ENCODE peak calls at places on chromosomes 4 and X, in five cellular contexts. One of them, this sample, is unnamed.

GRCh38 chr4:53194727-53195126 is 171.1 kb downstream of the SCFD2 start:
- ATAC-seq in esophagus mucosa: no peak
- ATAC-seq in omental fat pad: no peak
- ATAC-seq in heart right ventricle: no peak
- ATAC-seq in HCT116: no peak
- ATAC-seq in this sample: no peak

GRCh38 chr4:64399313-64400109 is 9.7 kb downstream of the TECRL start:
- ATAC-seq in HCT116: no peak
- ATAC-seq in heart right ventricle: peak; percentile 51
- ATAC-seq in omental fat pad: no peak
- ATAC-seq in esophagus mucosa: no peak
- ATAC-seq in this sample: no peak

GRCh38 chr4:114056599-114056998 is 77.2 kb upstream of the ARSJ start:
- ATAC-seq in HCT116: no peak
- ATAC-seq in esophagus mucosa: no peak
- ATAC-seq in omental fat pad: no peak
- ATAC-seq in heart right ventricle: no peak
- ATAC-seq in this sample: no peak

GRCh38 chrX:37959212-37960021 is 46.9 kb upstream of the SYTL5 start:
- ATAC-seq in heart right ventricle: no peak
- ATAC-seq in esophagus mucosa: no peak
- ATAC-seq in HCT116: no peak
- ATAC-seq in omental fat pad: no peak
- ATAC-seq in this sample: no peak

GRCh38 chr4:76582074-76582816 is 147.2 kb downstream of the SHROOM3 start:
- ATAC-seq in omental fat pad: no peak
- ATAC-seq in HCT116: no peak
- ATAC-seq in heart right ventricle: no peak
- ATAC-seq in esophagus mucosa: no peak
- ATAC-seq in this sample: no peak

GRCh38 chrX:117957128-117957527 is 159.5 kb downstream of the KLHL13 start:
- ATAC-seq in omental fat pad: no peak
- ATAC-seq in HCT116: no peak
- ATAC-seq in heart right ventricle: no peak
- ATAC-seq in esophagus mucosa: peak; percentile 78
- ATAC-seq in this sample: no peak

GRCh38 chr4:122658377-122658776 is 37.5 kb upstream of the IL21 start:
- ATAC-seq in esophagus mucosa: no peak
- ATAC-seq in heart right ventricle: no peak
- ATAC-seq in omental fat pad: no peak
- ATAC-seq in HCT116: no peak
- ATAC-seq in this sample: no peak

GRCh38 chr4:65018313-65018712 is 609.1 kb upstream of the TECRL start:
- ATAC-seq in omental fat pad: no peak
- ATAC-seq in HCT116: no peak
- ATAC-seq in heart right ventricle: no peak
- ATAC-seq in esophagus mucosa: no peak
- ATAC-seq in this sample: no peak

GRCh38 chr4:105558277-105558676 is 5.9 kb downstream of the ARHGEF38 start:
- ATAC-seq in esophagus mucosa: no peak
- ATAC-seq in omental fat pad: no peak
- ATAC-seq in heart right ventricle: no peak
- ATAC-seq in HCT116: no peak
- ATAC-seq in this sample: no peak

GRCh38 chr4:2761035-2761923 is 5.1 kb upstream of the TNIP2 start:
- ATAC-seq in heart right ventricle: no peak
- ATAC-seq in HCT116: peak; percentile 55
- ATAC-seq in omental fat pad: no peak
- ATAC-seq in esophagus mucosa: peak; percentile 33
- ATAC-seq in this sample: no peak

This sample was measured in gastroesophageal sphincter.